ENCODE peak calls at places on chromosomes 5 and 9, in seven cellular contexts. L, Z, C, S, V, O and W are unnamed samples.

GRCh38 chr9:89356782-89357181 is 38.5 kb downstream of the SECISBP2 start:
- DNase-seq in L (no peak), Z (no peak), C (no peak), S (no peak), V (no peak), O (no peak), W (no peak)

GRCh38 chr9:77939149-77939668 is 92.4 kb downstream of the GNAQ start:
- DNase-seq in L (no peak), Z (no peak), C (peak), S (no peak), V (no peak), O (no peak), W (peak)

GRCh38 chr5:62791059-62791458 is 212.4 kb downstream of the LRRC70 start:
- DNase-seq in L (peak), Z (no peak), C (peak), S (peak), V (no peak), O (no peak), W (peak)

GRCh38 chr9:127785933-127786772 is at the start of gene CDK9:
- DNase-seq in L (peak), Z (peak), C (peak), S (peak), V (peak), O (peak), W (peak)

GRCh38 chr5:149317281-149318048 is 27.8 kb upstream of the GRPEL2 start:
- DNase-seq in L (peak), Z (no peak), C (peak), S (peak), V (peak), O (no peak), W (peak)

GRCh38 chr5:134289509-134290113 is 63.7 kb upstream of the PPP2CA start:
- DNase-seq in L (peak), Z (peak), C (peak), S (peak), V (peak), O (no peak), W (peak)

GRCh38 chr9:7186175-7186574 is 428.4 kb downstream of the KDM4C start:
- DNase-seq in L (peak), Z (no peak), C (peak), S (peak), V (peak), O (no peak), W (peak)

GRCh38 chr5:17360879-17361278 is 137.2 kb upstream of the TAF11L2 start:
- DNase-seq in L (no peak), Z (no peak), C (no peak), S (no peak), V (no peak), O (no peak), W (no peak)

GRCh38 chr9:36765468-36766341 is 193.0 kb downstream of the MELK start:
- DNase-seq in L (peak), Z (peak), C (peak), S (peak), V (peak), O (peak), W (peak)

DNA sequence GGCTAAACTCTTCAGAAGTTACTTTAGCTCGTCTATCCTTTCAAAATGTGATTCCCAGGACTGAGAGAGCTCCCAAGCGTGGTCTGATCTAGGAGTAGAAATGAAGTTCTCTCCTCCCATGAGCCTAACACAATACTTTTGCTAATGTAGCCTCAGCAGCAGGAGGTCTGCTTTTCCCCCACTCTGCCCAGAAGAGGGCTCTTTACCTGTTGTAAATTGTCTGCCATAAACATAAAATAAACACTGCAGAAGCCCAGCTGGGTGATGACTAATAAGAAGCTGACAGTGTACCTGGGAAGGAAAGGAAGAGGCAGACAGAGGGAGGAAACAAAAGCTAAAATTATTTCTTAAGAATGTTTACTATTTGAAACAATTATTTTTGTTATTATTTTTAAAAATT is 15.4 kb downstream of the SLC36A3 start:
- DNase-seq in L (peak), Z (no peak), C (no peak), S (no peak), V (no peak), O (no peak), W (no peak)
- TF ChIP-seq CTCF in L (peak), Z (no peak), C (no peak), S (no peak), V (no peak), O (peak), W (no peak)

GRCh38 chr5:119357815-119358559 is 2.2 kb downstream of the TNFAIP8 start:
- DNase-seq in L (no peak), Z (no peak), C (no peak), S (no peak), V (no peak), O (no peak), W (no peak)

GRCh38 chr5:119355636-119356383 is at the start of gene TNFAIP8:
- DNase-seq in L (peak), Z (peak), C (peak), S (peak), V (peak), O (peak), W (peak)

GRCh38 chr5:119356384-119357188 is 767 bp downstream of the TNFAIP8 start:
- DNase-seq in L (no peak), Z (no peak), C (no peak), S (peak), V (peak), O (no peak), W (peak)

GRCh38 chr5:119358901-119359603 is 3.2 kb downstream of the TNFAIP8 start:
- DNase-seq in L (no peak), Z (no peak), C (no peak), S (no peak), V (no peak), O (no peak), W (no peak)

DNA sequence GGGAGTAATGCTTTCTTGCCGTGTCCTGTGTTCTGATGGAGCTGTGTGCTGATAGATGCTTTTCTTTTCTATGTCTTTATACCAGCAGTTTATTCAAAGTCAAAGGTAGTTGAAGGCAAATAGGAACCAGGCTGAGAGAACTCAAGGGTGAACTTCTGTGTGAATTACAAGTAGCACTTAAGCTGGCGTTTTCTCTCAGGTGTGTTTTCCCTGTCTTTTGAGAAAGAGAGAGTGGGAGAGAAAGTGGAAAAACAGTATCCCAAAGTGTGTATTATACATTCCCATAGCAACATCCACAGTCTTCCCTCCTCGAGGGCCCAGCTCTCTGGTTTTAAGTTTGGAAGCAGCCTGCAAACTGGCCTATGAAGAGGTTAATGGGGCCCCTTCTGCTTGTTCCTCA is 1.5 kb downstream of the TNFAIP8 start:
- DNase-seq in L (no peak), Z (no peak), C (no peak), S (no peak), V (no peak), O (no peak), W (no peak)
- H3K4me3 ChIP-seq in L (peak), Z (peak), C (peak), S (peak), V (peak), O (peak), W (no peak)

GRCh38 chr5:109409844-109410388 is at the start of gene PJA2:
- DNase-seq in L (peak), Z (peak), C (peak), S (peak), V (peak), O (peak), W (peak)
- TF ChIP-seq CTCF in L (no peak), Z (peak), C (peak), S (peak), V (no peak), O (no peak), W (peak)

GRCh38 chr5:95759005-95759404 is 27.9 kb downstream of the RHOBTB3 start:
- DNase-seq in L (no peak), Z (no peak), C (no peak), S (no peak), V (no peak), O (no peak), W (no peak)

GRCh38 chr5:95761771-95762680 is 30.9 kb downstream of the RHOBTB3 start:
- DNase-seq in L (no peak), Z (no peak), C (peak), S (peak), V (peak), O (no peak), W (peak)

GRCh38 chr5:95759634-95760033 is 28.5 kb downstream of the RHOBTB3 start:
- DNase-seq in L (no peak), Z (no peak), C (peak), S (peak), V (peak), O (no peak), W (peak)

GRCh38 chr5:95762681-95763041 is 31.5 kb downstream of the RHOBTB3 start:
- DNase-seq in L (no peak), Z (no peak), C (no peak), S (peak), V (no peak), O (no peak), W (no peak)

DNA sequence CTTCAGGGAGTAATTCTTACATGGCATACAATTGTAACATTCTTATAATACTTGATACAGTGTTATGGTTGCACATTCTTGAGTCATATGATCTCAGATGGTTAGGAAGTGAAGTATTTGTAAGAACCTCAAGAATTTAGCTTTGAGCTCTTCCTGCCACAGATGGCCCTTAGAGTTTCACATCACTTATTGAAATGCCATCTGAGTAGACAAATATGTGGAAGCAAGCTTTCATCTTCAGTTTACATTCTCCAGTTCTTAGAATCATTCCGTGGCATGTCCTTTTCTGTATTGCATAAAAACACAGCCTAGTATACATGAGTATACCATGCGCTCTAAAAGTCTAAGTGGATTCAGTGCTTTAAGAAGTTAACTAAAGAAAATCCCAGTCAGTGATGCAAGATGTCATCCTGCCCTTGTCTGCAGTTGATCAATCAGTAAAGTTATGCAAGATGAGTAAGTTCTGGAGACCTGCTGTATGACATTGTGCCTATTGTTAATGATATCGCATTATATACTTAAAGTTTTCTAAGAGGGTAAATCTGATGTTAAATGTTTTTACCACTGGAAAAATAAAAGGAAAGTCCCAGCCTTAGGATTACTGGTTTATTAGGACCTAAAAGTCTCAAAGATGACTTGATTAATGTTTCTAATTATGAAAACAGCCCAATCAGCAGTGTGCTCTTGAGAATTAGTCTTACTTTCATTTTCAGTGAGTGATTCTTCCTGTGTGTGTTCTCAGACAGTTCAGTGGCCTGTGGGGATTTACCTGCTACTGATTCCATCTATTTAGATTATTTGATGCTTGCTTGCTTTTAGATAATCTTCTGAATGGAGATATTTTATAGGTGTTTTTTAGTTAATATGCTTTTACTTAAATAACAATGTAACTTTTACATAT is 29.4 kb downstream of the RHOBTB3 start:
- DNase-seq in L (peak), Z (no peak), C (peak), S (peak), V (peak), O (peak), W (peak)
- H3K4me3 ChIP-seq in L (peak), Z (no peak), C (peak), S (peak), V (peak), O (peak), W (peak)

GRCh38 chr5:6634327-6634713 is 1.1 kb downstream of the SRD5A1 start:
- DNase-seq in L (no peak), Z (no peak), C (peak), S (no peak), V (no peak), O (peak), W (no peak)

GRCh38 chr5:6632931-6633468 is at the start of the genes NSUN2 and SRD5A1:
- DNase-seq in L (peak), Z (peak), C (peak), S (peak), V (peak), O (peak), W (peak)

GRCh38 chr5:6631441-6631840 is 1.4 kb downstream of the NSUN2 start:
- DNase-seq in L (no peak), Z (no peak), C (peak), S (peak), V (no peak), O (no peak), W (peak)

GRCh38 chr5:6633469-6634326 is 458 bp downstream of the SRD5A1 start:
- DNase-seq in L (peak), Z (no peak), C (no peak), S (no peak), V (peak), O (no peak), W (peak)

DNA sequence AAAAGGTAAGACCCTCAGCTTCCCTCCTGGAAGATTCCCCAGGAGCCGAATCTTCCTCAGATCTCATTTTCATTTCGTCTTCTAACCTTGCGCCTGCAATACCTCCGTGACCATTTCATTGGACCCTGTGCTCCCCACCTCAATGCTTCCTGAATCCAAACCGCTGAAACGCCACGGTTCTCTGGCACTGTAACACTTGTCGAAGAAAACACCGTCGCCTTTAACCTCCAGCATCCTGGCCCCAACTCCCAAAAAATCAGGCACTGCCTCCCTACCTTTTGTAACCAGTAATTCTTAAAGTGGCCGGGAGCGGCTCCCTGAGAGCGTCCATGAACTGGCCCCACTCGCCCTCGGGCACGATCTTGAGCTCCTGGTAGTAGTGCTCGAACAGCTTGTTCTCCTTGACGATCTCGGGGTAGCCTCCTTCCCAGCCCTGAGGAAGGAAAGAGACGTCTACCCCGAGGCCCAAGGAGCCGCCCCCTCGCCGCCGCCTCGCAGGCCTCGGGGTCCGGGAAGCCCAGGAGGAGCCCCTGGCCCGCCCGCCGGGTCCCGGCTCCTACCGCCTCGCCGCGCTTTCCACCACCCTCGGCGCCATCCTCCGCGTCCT is 417 bp downstream of the NSUN2 start:
- DNase-seq in L (no peak), Z (no peak), C (peak), S (no peak), V (peak), O (no peak), W (peak)
- TF ChIP-seq CTCF in L (no peak), Z (no peak), C (peak), S (no peak), V (no peak), O (peak), W (peak)